ENCODE peak calls at places on chromosome 22, in four cellular contexts. I is IMR-90; K is left ventricle myocardium inferior; P is stimulated activated CD4-positive, alpha-beta T cell treated with anti-CD3 and anti-CD28 coated beads, TNF-alpha, amount 100 ng/mL, for 24 hours. B is an unnamed sample.

GRCh38 chr22:44445731-44446130 is 52.3 kb downstream of the RTL6 start:
- DNase-seq in P (no peak), K (no peak), I (no peak), B (no peak)

GRCh38 chr22:50730941-50731661 is 6.9 kb upstream of the ACR start:
- DNase-seq in P (no peak), K (peak; percentile 45), I (no peak), B (no peak)

GRCh38 chr22:37894939-37895670 is 11.0 kb upstream of the MICALL1 start:
- DNase-seq in K (no peak), P (no peak), I (no peak), B (no peak)

GRCh38 chr22:30038219-30038618 is 42.0 kb upstream of the HORMAD2 start:
- DNase-seq in P (no peak), K (no peak), I (peak; percentile 71), B (no peak)

GRCh38 chr22:41857160-41857859 is 24.4 kb downstream of the SREBF2 start:
- DNase-seq in I (peak; percentile 72), P (peak; percentile 78), K (no peak), B (peak; percentile 60)

GRCh38 chr22:20031732-20032406 is 11.0 kb downstream of the TANGO2 start:
- DNase-seq in K (no peak), I (no peak), P (no peak), B (no peak)

GRCh38 chr22:47865626-47866025 is 1103.2 kb downstream of the TBC1D22A start:
- DNase-seq in I (no peak), P (no peak), K (no peak), B (no peak)

GRCh38 chr22:22080270-22080669 is 97.7 kb upstream of the TOP3B start:
- DNase-seq in I (no peak), K (no peak), P (no peak), B (no peak)

GRCh38 chr22:45314789-45315188 is 5.1 kb downstream of the FAM118A start:
- DNase-seq in I (no peak), K (no peak), P (no peak), B (no peak)

GRCh38 chr22:45083659-45084305 is 74.0 kb upstream of the PHF21B start:
- DNase-seq in P (no peak), I (peak; percentile 81), K (no peak), B (peak; percentile 72)

GRCh38 chr22:38788016-38788415 is 5.9 kb downstream of the DNAL4 start:
- DNase-seq in I (peak; percentile 60), P (no peak), K (no peak), B (no peak)

GRCh38 chr22:43993072-43993760 is 30.9 kb upstream of the PARVB start:
- DNase-seq in P (peak; percentile 20), I (peak; percentile 64), K (peak; percentile 45), B (peak; percentile 30)

GRCh38 chr22:46362221-46362933 is 26.9 kb downstream of the TRMU start:
- DNase-seq in I (peak; percentile 6), K (no peak), P (no peak), B (no peak)

GRCh38 chr22:41917906-41918791 is 3.3 kb upstream of the SHISA8 start:
- DNase-seq in I (peak; percentile 63), P (no peak), K (peak; percentile 65), B (peak; percentile 44)

GRCh38 chr22:20149257-20150250 is 1.3 kb downstream of the CCDC188 start:
- DNase-seq in K (no peak), P (no peak), I (no peak), B (no peak)

GRCh38 chr22:37084385-37084784 is 25.1 kb downstream of the TMPRSS6 start:
- DNase-seq in K (no peak), P (no peak), I (no peak), B (no peak)

GRCh38 chr22:44331881-44332714 is 19.3 kb upstream of the SHISAL1 start:
- DNase-seq in K (peak; percentile 37), P (no peak), I (peak; percentile 33), B (no peak)

GRCh38 chr22:19811811-19812771 is 42.6 kb downstream of the GNB1L start:
- DNase-seq in I (no peak), K (no peak), P (no peak), B (no peak)

GRCh38 chr22:30287626-30288413 is 1.5 kb downstream of the CASTOR1 start:
- DNase-seq in I (peak; percentile 90), P (peak; percentile 80), K (peak; percentile 88), B (peak; percentile 60)